ENCODE peak calls at places on chromosomes 1 and 21, in ten cellular contexts. One of them, this sample, is unnamed.

GRCh38 chr1:96983866-96984265 is 262.3 kb downstream of the PTBP2 start:
- DNase-seq in dorsolateral prefrontal cortex: no peak
- DNase-seq in psoas muscle: no peak
- DNase-seq in neural progenitor cell: no peak
- DNase-seq in lower lobe of right lung: no peak
- DNase-seq in vagina: no peak
- DNase-seq in CD8-positive, alpha-beta memory T cell: no peak
- DNase-seq in ascending aorta: no peak
- DNase-seq in fibroblast of the aortic adventitia: no peak
- DNase-seq in Panc1: no peak
- DNase-seq in this sample: no peak

GRCh38 chr1:19179597-19180271 is 30.3 kb downstream of the UBR4 start:
- DNase-seq in dorsolateral prefrontal cortex: no peak
- DNase-seq in psoas muscle: no peak
- DNase-seq in neural progenitor cell: peak
- DNase-seq in lower lobe of right lung: no peak
- DNase-seq in vagina: no peak
- DNase-seq in CD8-positive, alpha-beta memory T cell: no peak
- DNase-seq in ascending aorta: no peak
- DNase-seq in fibroblast of the aortic adventitia: peak
- DNase-seq in Panc1: peak
- DNase-seq in this sample: no peak

GRCh38 chr1:6584126-6585080 is 4.6 kb downstream of the ZBTB48 start:
- DNase-seq in dorsolateral prefrontal cortex: no peak
- DNase-seq in psoas muscle: no peak
- DNase-seq in neural progenitor cell: no peak
- DNase-seq in lower lobe of right lung: no peak
- DNase-seq in vagina: no peak
- DNase-seq in CD8-positive, alpha-beta memory T cell: no peak
- DNase-seq in ascending aorta: no peak
- DNase-seq in fibroblast of the aortic adventitia: no peak
- DNase-seq in Panc1: no peak
- DNase-seq in this sample: no peak

GRCh38 chr1:3139451-3139852 is 70.4 kb downstream of the PRDM16 start:
- DNase-seq in dorsolateral prefrontal cortex: no peak
- DNase-seq in psoas muscle: no peak
- DNase-seq in neural progenitor cell: no peak
- DNase-seq in lower lobe of right lung: no peak
- DNase-seq in vagina: no peak
- DNase-seq in CD8-positive, alpha-beta memory T cell: no peak
- DNase-seq in ascending aorta: no peak
- DNase-seq in fibroblast of the aortic adventitia: no peak
- DNase-seq in Panc1: no peak
- DNase-seq in this sample: no peak

GRCh38 chr1:109279615-109280278 is 3.2 kb downstream of the PSRC1 start:
- DNase-seq in dorsolateral prefrontal cortex: no peak
- DNase-seq in psoas muscle: no peak
- DNase-seq in neural progenitor cell: no peak
- DNase-seq in lower lobe of right lung: no peak
- DNase-seq in vagina: no peak
- DNase-seq in CD8-positive, alpha-beta memory T cell: no peak
- DNase-seq in ascending aorta: peak
- DNase-seq in fibroblast of the aortic adventitia: no peak
- DNase-seq in Panc1: no peak
- DNase-seq in this sample: no peak

GRCh38 chr1:248783367-248783766 is 27.8 kb upstream of the LYPD8 start:
- DNase-seq in dorsolateral prefrontal cortex: no peak
- DNase-seq in psoas muscle: no peak
- DNase-seq in neural progenitor cell: no peak
- DNase-seq in lower lobe of right lung: no peak
- DNase-seq in vagina: no peak
- DNase-seq in CD8-positive, alpha-beta memory T cell: no peak
- DNase-seq in ascending aorta: no peak
- DNase-seq in fibroblast of the aortic adventitia: no peak
- DNase-seq in Panc1: no peak
- DNase-seq in this sample: no peak

GRCh38 chr21:38811257-38811656 is 5.5 kb downstream of the ETS2 start:
- DNase-seq in dorsolateral prefrontal cortex: no peak
- DNase-seq in psoas muscle: no peak
- DNase-seq in neural progenitor cell: no peak
- DNase-seq in lower lobe of right lung: no peak
- DNase-seq in vagina: no peak
- DNase-seq in CD8-positive, alpha-beta memory T cell: no peak
- DNase-seq in ascending aorta: no peak
- DNase-seq in fibroblast of the aortic adventitia: peak
- DNase-seq in Panc1: no peak
- DNase-seq in this sample: no peak

GRCh38 chr1:50717327-50717726 is 242.7 kb downstream of the FAF1 start:
- DNase-seq in dorsolateral prefrontal cortex: no peak
- DNase-seq in psoas muscle: no peak
- DNase-seq in neural progenitor cell: no peak
- DNase-seq in lower lobe of right lung: no peak
- DNase-seq in vagina: no peak
- DNase-seq in CD8-positive, alpha-beta memory T cell: no peak
- DNase-seq in ascending aorta: no peak
- DNase-seq in fibroblast of the aortic adventitia: no peak
- DNase-seq in Panc1: no peak
- DNase-seq in this sample: no peak

GRCh38 chr1:160017592-160017991 is 14.2 kb downstream of the PIGM start:
- DNase-seq in dorsolateral prefrontal cortex: no peak
- DNase-seq in psoas muscle: no peak
- DNase-seq in neural progenitor cell: no peak
- DNase-seq in lower lobe of right lung: no peak
- DNase-seq in vagina: no peak
- DNase-seq in CD8-positive, alpha-beta memory T cell: no peak
- DNase-seq in ascending aorta: no peak
- DNase-seq in fibroblast of the aortic adventitia: no peak
- DNase-seq in Panc1: no peak
- DNase-seq in this sample: no peak

GRCh38 chr21:30707409-30707808 is 11.2 kb downstream of the KRTAP21-3 start:
- DNase-seq in dorsolateral prefrontal cortex: no peak
- DNase-seq in psoas muscle: no peak
- DNase-seq in neural progenitor cell: no peak
- DNase-seq in lower lobe of right lung: no peak
- DNase-seq in vagina: no peak
- DNase-seq in CD8-positive, alpha-beta memory T cell: no peak
- DNase-seq in ascending aorta: no peak
- DNase-seq in fibroblast of the aortic adventitia: no peak
- DNase-seq in Panc1: no peak
- DNase-seq in this sample: no peak

GRCh38 chr1:212293579-212293978 is 8.4 kb downstream of the PPP2R5A start:
- DNase-seq in dorsolateral prefrontal cortex: no peak
- DNase-seq in psoas muscle: no peak
- DNase-seq in neural progenitor cell: no peak
- DNase-seq in lower lobe of right lung: no peak
- DNase-seq in vagina: no peak
- DNase-seq in CD8-positive, alpha-beta memory T cell: no peak
- DNase-seq in ascending aorta: no peak
- DNase-seq in fibroblast of the aortic adventitia: peak
- DNase-seq in Panc1: no peak
- DNase-seq in this sample: no peak

GRCh38 chr1:231393668-231394067 is 28.4 kb downstream of the EGLN1 start:
- DNase-seq in dorsolateral prefrontal cortex: no peak
- DNase-seq in psoas muscle: no peak
- DNase-seq in neural progenitor cell: no peak
- DNase-seq in lower lobe of right lung: no peak
- DNase-seq in vagina: no peak
- DNase-seq in CD8-positive, alpha-beta memory T cell: no peak
- DNase-seq in ascending aorta: no peak
- DNase-seq in fibroblast of the aortic adventitia: peak
- DNase-seq in Panc1: no peak
- DNase-seq in this sample: no peak

GRCh38 chr1:61307422-61308140 is 225.2 kb downstream of the NFIA start:
- DNase-seq in dorsolateral prefrontal cortex: no peak
- DNase-seq in psoas muscle: no peak
- DNase-seq in neural progenitor cell: no peak
- DNase-seq in lower lobe of right lung: no peak
- DNase-seq in vagina: no peak
- DNase-seq in CD8-positive, alpha-beta memory T cell: no peak
- DNase-seq in ascending aorta: no peak
- DNase-seq in fibroblast of the aortic adventitia: no peak
- DNase-seq in Panc1: no peak
- DNase-seq in this sample: no peak

GRCh38 chr1:229229137-229229720 is 41.7 kb upstream of the RAB4A start:
- DNase-seq in dorsolateral prefrontal cortex: no peak
- DNase-seq in psoas muscle: no peak
- DNase-seq in neural progenitor cell: peak
- DNase-seq in lower lobe of right lung: no peak
- DNase-seq in vagina: peak
- DNase-seq in CD8-positive, alpha-beta memory T cell: no peak
- DNase-seq in ascending aorta: no peak
- DNase-seq in fibroblast of the aortic adventitia: no peak
- DNase-seq in Panc1: no peak
- DNase-seq in this sample: no peak

GRCh38 chr21:15104470-15104869 is 39.7 kb upstream of the NRIP1 start:
- DNase-seq in dorsolateral prefrontal cortex: no peak
- DNase-seq in psoas muscle: no peak
- DNase-seq in neural progenitor cell: no peak
- DNase-seq in lower lobe of right lung: no peak
- DNase-seq in vagina: no peak
- DNase-seq in CD8-positive, alpha-beta memory T cell: no peak
- DNase-seq in ascending aorta: no peak
- DNase-seq in fibroblast of the aortic adventitia: no peak
- DNase-seq in Panc1: no peak
- DNase-seq in this sample: no peak

GRCh38 chr1:166869318-166870099 is 6.6 kb downstream of the TADA1 start:
- DNase-seq in dorsolateral prefrontal cortex: no peak
- DNase-seq in psoas muscle: no peak
- DNase-seq in neural progenitor cell: no peak
- DNase-seq in lower lobe of right lung: no peak
- DNase-seq in vagina: no peak
- DNase-seq in CD8-positive, alpha-beta memory T cell: no peak
- DNase-seq in ascending aorta: no peak
- DNase-seq in fibroblast of the aortic adventitia: no peak
- DNase-seq in Panc1: no peak
- DNase-seq in this sample: no peak

GRCh38 chr1:58979085-58979484 is 195.2 kb upstream of the JUN start:
- DNase-seq in dorsolateral prefrontal cortex: no peak
- DNase-seq in psoas muscle: no peak
- DNase-seq in neural progenitor cell: no peak
- DNase-seq in lower lobe of right lung: no peak
- DNase-seq in vagina: no peak
- DNase-seq in CD8-positive, alpha-beta memory T cell: no peak
- DNase-seq in ascending aorta: no peak
- DNase-seq in fibroblast of the aortic adventitia: peak
- DNase-seq in Panc1: no peak
- DNase-seq in this sample: no peak

GRCh38 chr1:24149854-24150227 is 6.9 kb upstream of the IL22RA1 start:
- DNase-seq in dorsolateral prefrontal cortex: no peak
- DNase-seq in psoas muscle: no peak
- DNase-seq in neural progenitor cell: no peak
- DNase-seq in lower lobe of right lung: no peak
- DNase-seq in vagina: no peak
- DNase-seq in CD8-positive, alpha-beta memory T cell: no peak
- DNase-seq in ascending aorta: no peak
- DNase-seq in fibroblast of the aortic adventitia: peak
- DNase-seq in Panc1: peak
- DNase-seq in this sample: no peak
- H3K4me3 ChIP-seq in dorsolateral prefrontal cortex: no peak
- H3K4me3 ChIP-seq in psoas muscle: no peak
- H3K4me3 ChIP-seq in neural progenitor cell: no peak
- H3K4me3 ChIP-seq in lower lobe of right lung: no peak
- H3K4me3 ChIP-seq in vagina: no peak
- H3K4me3 ChIP-seq in CD8-positive, alpha-beta memory T cell: no peak
- H3K4me3 ChIP-seq in ascending aorta: no peak
- H3K4me3 ChIP-seq in fibroblast of the aortic adventitia: peak
- H3K4me3 ChIP-seq in Panc1: no peak
- H3K4me3 ChIP-seq in this sample: no peak

DNA sequence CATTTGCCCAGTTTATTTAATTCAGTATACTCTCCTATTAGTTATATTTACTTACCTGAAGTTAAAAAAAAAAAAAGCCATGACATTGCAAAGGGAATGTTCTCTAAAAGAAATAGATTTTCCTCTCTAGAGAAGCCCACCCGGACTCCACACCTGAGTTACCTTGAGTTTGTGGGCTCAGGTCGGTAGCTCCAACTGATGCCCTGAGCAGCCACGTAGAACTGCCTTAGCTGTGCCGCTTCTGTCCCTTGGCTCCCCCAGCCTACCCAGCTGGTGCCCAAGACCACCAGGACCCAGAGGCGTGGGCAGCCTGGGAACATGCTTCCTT is 250 bp downstream of the F5 start:
- DNase-seq in dorsolateral prefrontal cortex: no peak
- DNase-seq in psoas muscle: no peak
- DNase-seq in neural progenitor cell: no peak
- DNase-seq in lower lobe of right lung: no peak
- DNase-seq in vagina: no peak
- DNase-seq in CD8-positive, alpha-beta memory T cell: no peak
- DNase-seq in ascending aorta: no peak
- DNase-seq in fibroblast of the aortic adventitia: no peak
- DNase-seq in Panc1: no peak
- DNase-seq in this sample: no peak
- H3K4me3 ChIP-seq in dorsolateral prefrontal cortex: peak
- H3K4me3 ChIP-seq in psoas muscle: peak
- H3K4me3 ChIP-seq in neural progenitor cell: peak
- H3K4me3 ChIP-seq in lower lobe of right lung: peak
- H3K4me3 ChIP-seq in vagina: no peak
- H3K4me3 ChIP-seq in CD8-positive, alpha-beta memory T cell: no peak
- H3K4me3 ChIP-seq in ascending aorta: no peak
- H3K4me3 ChIP-seq in fibroblast of the aortic adventitia: no peak
- H3K4me3 ChIP-seq in Panc1: peak
- H3K4me3 ChIP-seq in this sample: peak

DNA sequence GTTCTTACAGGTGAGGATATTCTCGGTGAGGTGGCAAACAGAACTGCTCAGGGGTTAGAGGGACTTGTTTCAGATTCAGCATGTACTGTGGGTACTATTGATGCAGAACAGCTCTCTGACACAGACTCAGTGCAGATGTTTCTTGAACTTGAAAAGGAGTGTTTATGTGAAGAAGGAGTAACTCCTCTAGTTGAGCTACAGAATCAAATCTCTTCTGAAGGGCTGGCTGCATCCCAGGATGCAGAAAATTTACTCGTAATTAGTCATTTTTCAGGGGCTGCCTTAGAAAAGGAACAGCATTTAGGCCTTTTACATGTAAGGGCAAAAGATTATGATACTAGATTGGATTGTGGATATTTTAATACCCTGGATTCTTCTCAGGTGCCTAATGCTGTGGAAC is 79.9 kb upstream of the BMP8A start:
- DNase-seq in dorsolateral prefrontal cortex: no peak
- DNase-seq in psoas muscle: no peak
- DNase-seq in neural progenitor cell: no peak
- DNase-seq in lower lobe of right lung: no peak
- DNase-seq in vagina: no peak
- DNase-seq in CD8-positive, alpha-beta memory T cell: no peak
- DNase-seq in ascending aorta: no peak
- DNase-seq in fibroblast of the aortic adventitia: no peak
- DNase-seq in Panc1: no peak
- DNase-seq in this sample: no peak
- H3K4me3 ChIP-seq in dorsolateral prefrontal cortex: no peak
- H3K4me3 ChIP-seq in psoas muscle: peak
- H3K4me3 ChIP-seq in neural progenitor cell: peak
- H3K4me3 ChIP-seq in lower lobe of right lung: peak
- H3K4me3 ChIP-seq in vagina: peak
- H3K4me3 ChIP-seq in CD8-positive, alpha-beta memory T cell: no peak
- H3K4me3 ChIP-seq in ascending aorta: peak
- H3K4me3 ChIP-seq in fibroblast of the aortic adventitia: peak
- H3K4me3 ChIP-seq in Panc1: peak
- H3K4me3 ChIP-seq in this sample: no peak

DNA sequence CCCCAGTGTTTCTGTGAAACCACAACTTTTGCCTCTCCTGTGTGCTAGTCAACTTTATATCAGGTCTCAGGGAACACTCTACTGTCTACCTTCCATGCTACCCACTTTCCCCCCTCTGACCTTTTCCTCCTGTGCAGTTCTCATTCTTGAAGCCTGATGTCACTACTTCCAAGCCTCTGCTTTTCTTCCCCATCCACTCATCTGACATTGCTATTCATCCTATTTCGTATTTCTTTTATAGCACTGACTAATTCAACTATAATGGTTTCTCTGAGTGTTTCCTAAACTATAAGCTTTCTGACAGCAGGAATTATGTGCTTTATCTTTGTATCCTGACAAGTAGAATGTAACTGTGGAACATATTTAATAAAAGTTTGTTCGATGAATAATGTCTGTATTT is 18.2 kb upstream of the DPH5 start:
- DNase-seq in dorsolateral prefrontal cortex: no peak
- DNase-seq in psoas muscle: no peak
- DNase-seq in neural progenitor cell: no peak
- DNase-seq in lower lobe of right lung: no peak
- DNase-seq in vagina: no peak
- DNase-seq in CD8-positive, alpha-beta memory T cell: no peak
- DNase-seq in ascending aorta: no peak
- DNase-seq in fibroblast of the aortic adventitia: peak
- DNase-seq in Panc1: no peak
- DNase-seq in this sample: no peak
- H3K4me3 ChIP-seq in dorsolateral prefrontal cortex: no peak
- H3K4me3 ChIP-seq in psoas muscle: no peak
- H3K4me3 ChIP-seq in neural progenitor cell: no peak
- H3K4me3 ChIP-seq in lower lobe of right lung: no peak
- H3K4me3 ChIP-seq in vagina: no peak
- H3K4me3 ChIP-seq in CD8-positive, alpha-beta memory T cell: no peak
- H3K4me3 ChIP-seq in ascending aorta: no peak
- H3K4me3 ChIP-seq in fibroblast of the aortic adventitia: no peak
- H3K4me3 ChIP-seq in Panc1: no peak
- H3K4me3 ChIP-seq in this sample: no peak

This sample was measured in tibial nerve.